ENCODE peak calls at places on chromosomes 5 and 9, in nine cellular contexts. One of them, this sample, is unnamed.

GRCh38 chr9:83198336-83198735 is 135.4 kb upstream of the RASEF start:
- DNase-seq in HT-29: no peak
- DNase-seq in PC-3: no peak
- DNase-seq in stimulated activated CD4-positive, alpha-beta T cell treated with anti-CD3 and anti-CD28 coated beads, TNF-alpha, amount 100 ng/mL, for 24 hours: no peak
- DNase-seq in Daoy: no peak
- DNase-seq in pancreas: no peak
- DNase-seq in G401: peak; percentile 15
- DNase-seq in MCF 10A: no peak
- DNase-seq in memory B cell: no peak
- DNase-seq in this sample: no peak

GRCh38 chr9:88143179-88143578 is 4.9 kb upstream of the SPATA31C2 start:
- DNase-seq in HT-29: no peak
- DNase-seq in PC-3: no peak
- DNase-seq in stimulated activated CD4-positive, alpha-beta T cell treated with anti-CD3 and anti-CD28 coated beads, TNF-alpha, amount 100 ng/mL, for 24 hours: no peak
- DNase-seq in Daoy: no peak
- DNase-seq in pancreas: no peak
- DNase-seq in G401: no peak
- DNase-seq in MCF 10A: no peak
- DNase-seq in memory B cell: no peak
- DNase-seq in this sample: no peak

GRCh38 chr5:52682492-52682891 is 105.2 kb upstream of the ITGA1 start:
- DNase-seq in HT-29: no peak
- DNase-seq in PC-3: no peak
- DNase-seq in stimulated activated CD4-positive, alpha-beta T cell treated with anti-CD3 and anti-CD28 coated beads, TNF-alpha, amount 100 ng/mL, for 24 hours: no peak
- DNase-seq in Daoy: no peak
- DNase-seq in pancreas: peak; percentile 31
- DNase-seq in G401: no peak
- DNase-seq in MCF 10A: no peak
- DNase-seq in memory B cell: no peak
- DNase-seq in this sample: no peak

GRCh38 chr5:9502435-9502834 is 43.4 kb downstream of the SEMA5A start:
- DNase-seq in HT-29: no peak
- DNase-seq in PC-3: no peak
- DNase-seq in stimulated activated CD4-positive, alpha-beta T cell treated with anti-CD3 and anti-CD28 coated beads, TNF-alpha, amount 100 ng/mL, for 24 hours: no peak
- DNase-seq in Daoy: no peak
- DNase-seq in pancreas: no peak
- DNase-seq in G401: no peak
- DNase-seq in MCF 10A: no peak
- DNase-seq in memory B cell: no peak
- DNase-seq in this sample: no peak

GRCh38 chr9:114280636-114281315 is 42.1 kb upstream of the ORM1 start:
- DNase-seq in HT-29: no peak
- DNase-seq in PC-3: no peak
- DNase-seq in stimulated activated CD4-positive, alpha-beta T cell treated with anti-CD3 and anti-CD28 coated beads, TNF-alpha, amount 100 ng/mL, for 24 hours: no peak
- DNase-seq in Daoy: peak; percentile 0
- DNase-seq in pancreas: no peak
- DNase-seq in G401: no peak
- DNase-seq in MCF 10A: no peak
- DNase-seq in memory B cell: no peak
- DNase-seq in this sample: no peak

GRCh38 chr5:5421149-5421960 is 1.1 kb upstream of the ICE1 start:
- DNase-seq in HT-29: peak; percentile 28
- DNase-seq in PC-3: no peak
- DNase-seq in stimulated activated CD4-positive, alpha-beta T cell treated with anti-CD3 and anti-CD28 coated beads, TNF-alpha, amount 100 ng/mL, for 24 hours: no peak
- DNase-seq in Daoy: no peak
- DNase-seq in pancreas: no peak
- DNase-seq in G401: no peak
- DNase-seq in MCF 10A: peak; percentile 3
- DNase-seq in memory B cell: peak; percentile 23
- DNase-seq in this sample: peak; percentile 14

GRCh38 chr9:7405924-7406604 is 393.5 kb downstream of the DMAC1 start:
- DNase-seq in HT-29: no peak
- DNase-seq in PC-3: no peak
- DNase-seq in stimulated activated CD4-positive, alpha-beta T cell treated with anti-CD3 and anti-CD28 coated beads, TNF-alpha, amount 100 ng/mL, for 24 hours: no peak
- DNase-seq in Daoy: no peak
- DNase-seq in pancreas: no peak
- DNase-seq in G401: no peak
- DNase-seq in MCF 10A: no peak
- DNase-seq in memory B cell: no peak
- DNase-seq in this sample: no peak

GRCh38 chr9:98610711-98611110 is 98.0 kb downstream of the GABBR2 start:
- DNase-seq in HT-29: no peak
- DNase-seq in PC-3: no peak
- DNase-seq in stimulated activated CD4-positive, alpha-beta T cell treated with anti-CD3 and anti-CD28 coated beads, TNF-alpha, amount 100 ng/mL, for 24 hours: no peak
- DNase-seq in Daoy: no peak
- DNase-seq in pancreas: no peak
- DNase-seq in G401: no peak
- DNase-seq in MCF 10A: peak; percentile 23
- DNase-seq in memory B cell: no peak
- DNase-seq in this sample: no peak

GRCh38 chr5:127909078-127909477 is 174.5 kb upstream of the SLC12A2 start:
- DNase-seq in HT-29: peak; percentile 67
- DNase-seq in PC-3: peak; percentile 78
- DNase-seq in stimulated activated CD4-positive, alpha-beta T cell treated with anti-CD3 and anti-CD28 coated beads, TNF-alpha, amount 100 ng/mL, for 24 hours: no peak
- DNase-seq in Daoy: peak; percentile 46
- DNase-seq in pancreas: no peak
- DNase-seq in G401: peak; percentile 38
- DNase-seq in MCF 10A: peak; percentile 84
- DNase-seq in memory B cell: no peak
- DNase-seq in this sample: peak; percentile 64

GRCh38 chr5:71587709-71588532 is 781 bp downstream of the MCCC2 start:
- DNase-seq in HT-29: no peak
- DNase-seq in PC-3: peak; percentile 1
- DNase-seq in stimulated activated CD4-positive, alpha-beta T cell treated with anti-CD3 and anti-CD28 coated beads, TNF-alpha, amount 100 ng/mL, for 24 hours: no peak
- DNase-seq in Daoy: no peak
- DNase-seq in pancreas: no peak
- DNase-seq in G401: no peak
- DNase-seq in MCF 10A: no peak
- DNase-seq in memory B cell: no peak
- DNase-seq in this sample: peak; percentile 31

GRCh38 chr5:112420111-112420864 is 1.2 kb upstream of the EPB41L4A start:
- DNase-seq in HT-29: peak; percentile 68
- DNase-seq in PC-3: peak; percentile 59
- DNase-seq in stimulated activated CD4-positive, alpha-beta T cell treated with anti-CD3 and anti-CD28 coated beads, TNF-alpha, amount 100 ng/mL, for 24 hours: no peak
- DNase-seq in Daoy: peak; percentile 88
- DNase-seq in pancreas: peak; percentile 93
- DNase-seq in G401: peak; percentile 11
- DNase-seq in MCF 10A: peak; percentile 70
- DNase-seq in memory B cell: peak; percentile 65
- DNase-seq in this sample: no peak

GRCh38 chr5:14153932-14154646 is 10.9 kb downstream of the TRIO start:
- DNase-seq in HT-29: peak; percentile 53
- DNase-seq in PC-3: peak; percentile 79
- DNase-seq in stimulated activated CD4-positive, alpha-beta T cell treated with anti-CD3 and anti-CD28 coated beads, TNF-alpha, amount 100 ng/mL, for 24 hours: no peak
- DNase-seq in Daoy: peak; percentile 88
- DNase-seq in pancreas: no peak
- DNase-seq in G401: peak; percentile 40
- DNase-seq in MCF 10A: peak; percentile 75
- DNase-seq in memory B cell: no peak
- DNase-seq in this sample: no peak

GRCh38 chr9:110531776-110532175 is 47.8 kb downstream of the SVEP1 start:
- DNase-seq in HT-29: no peak
- DNase-seq in PC-3: no peak
- DNase-seq in stimulated activated CD4-positive, alpha-beta T cell treated with anti-CD3 and anti-CD28 coated beads, TNF-alpha, amount 100 ng/mL, for 24 hours: no peak
- DNase-seq in Daoy: peak; percentile 11
- DNase-seq in pancreas: no peak
- DNase-seq in G401: peak; percentile 99
- DNase-seq in MCF 10A: no peak
- DNase-seq in memory B cell: no peak
- DNase-seq in this sample: no peak

GRCh38 chr5:165185726-165186125 is 1680.3 kb downstream of the MAT2B start:
- DNase-seq in HT-29: no peak
- DNase-seq in PC-3: no peak
- DNase-seq in stimulated activated CD4-positive, alpha-beta T cell treated with anti-CD3 and anti-CD28 coated beads, TNF-alpha, amount 100 ng/mL, for 24 hours: no peak
- DNase-seq in Daoy: no peak
- DNase-seq in pancreas: no peak
- DNase-seq in G401: no peak
- DNase-seq in MCF 10A: no peak
- DNase-seq in memory B cell: no peak
- DNase-seq in this sample: no peak

GRCh38 chr9:6410653-6411052 is 2.3 kb upstream of the UHRF2 start:
- DNase-seq in HT-29: no peak
- DNase-seq in PC-3: no peak
- DNase-seq in stimulated activated CD4-positive, alpha-beta T cell treated with anti-CD3 and anti-CD28 coated beads, TNF-alpha, amount 100 ng/mL, for 24 hours: no peak
- DNase-seq in Daoy: no peak
- DNase-seq in pancreas: no peak
- DNase-seq in G401: no peak
- DNase-seq in MCF 10A: no peak
- DNase-seq in memory B cell: no peak
- DNase-seq in this sample: no peak

GRCh38 chr5:64015824-64016223 is 53.6 kb upstream of the HTR1A start:
- DNase-seq in HT-29: peak; percentile 1
- DNase-seq in PC-3: no peak
- DNase-seq in stimulated activated CD4-positive, alpha-beta T cell treated with anti-CD3 and anti-CD28 coated beads, TNF-alpha, amount 100 ng/mL, for 24 hours: no peak
- DNase-seq in Daoy: no peak
- DNase-seq in pancreas: no peak
- DNase-seq in G401: no peak
- DNase-seq in MCF 10A: no peak
- DNase-seq in memory B cell: no peak
- DNase-seq in this sample: no peak

GRCh38 chr5:77428033-77428432 is 64.1 kb downstream of the WDR41 start:
- DNase-seq in HT-29: no peak
- DNase-seq in PC-3: no peak
- DNase-seq in stimulated activated CD4-positive, alpha-beta T cell treated with anti-CD3 and anti-CD28 coated beads, TNF-alpha, amount 100 ng/mL, for 24 hours: no peak
- DNase-seq in Daoy: no peak
- DNase-seq in pancreas: no peak
- DNase-seq in G401: no peak
- DNase-seq in MCF 10A: no peak
- DNase-seq in memory B cell: no peak
- DNase-seq in this sample: no peak

GRCh38 chr5:131932235-131932634 is 13.2 kb downstream of the MEIKIN start:
- DNase-seq in HT-29: no peak
- DNase-seq in PC-3: no peak
- DNase-seq in stimulated activated CD4-positive, alpha-beta T cell treated with anti-CD3 and anti-CD28 coated beads, TNF-alpha, amount 100 ng/mL, for 24 hours: no peak
- DNase-seq in Daoy: no peak
- DNase-seq in pancreas: no peak
- DNase-seq in G401: no peak
- DNase-seq in MCF 10A: no peak
- DNase-seq in memory B cell: no peak
- DNase-seq in this sample: no peak

GRCh38 chr9:130805510-130806387 is 29.3 kb upstream of the ABL1 start:
- DNase-seq in HT-29: no peak
- DNase-seq in PC-3: no peak
- DNase-seq in stimulated activated CD4-positive, alpha-beta T cell treated with anti-CD3 and anti-CD28 coated beads, TNF-alpha, amount 100 ng/mL, for 24 hours: no peak
- DNase-seq in Daoy: no peak
- DNase-seq in pancreas: no peak
- DNase-seq in G401: no peak
- DNase-seq in MCF 10A: no peak
- DNase-seq in memory B cell: no peak
- DNase-seq in this sample: no peak

GRCh38 chr5:154111214-154111613 is 72.4 kb downstream of the MFAP3 start:
- DNase-seq in HT-29: no peak
- DNase-seq in PC-3: no peak
- DNase-seq in stimulated activated CD4-positive, alpha-beta T cell treated with anti-CD3 and anti-CD28 coated beads, TNF-alpha, amount 100 ng/mL, for 24 hours: no peak
- DNase-seq in Daoy: no peak
- DNase-seq in pancreas: no peak
- DNase-seq in G401: no peak
- DNase-seq in MCF 10A: no peak
- DNase-seq in memory B cell: no peak
- DNase-seq in this sample: no peak

GRCh38 chr5:170291324-170291847 is 6.2 kb downstream of the LCP2 start:
- DNase-seq in HT-29: no peak
- DNase-seq in PC-3: no peak
- DNase-seq in stimulated activated CD4-positive, alpha-beta T cell treated with anti-CD3 and anti-CD28 coated beads, TNF-alpha, amount 100 ng/mL, for 24 hours: no peak
- DNase-seq in Daoy: no peak
- DNase-seq in pancreas: no peak
- DNase-seq in G401: no peak
- DNase-seq in MCF 10A: no peak
- DNase-seq in memory B cell: no peak
- DNase-seq in this sample: no peak

GRCh38 chr9:107039546-107039945 is 176.6 kb downstream of the ZNF462 start:
- DNase-seq in HT-29: no peak
- DNase-seq in PC-3: no peak
- DNase-seq in stimulated activated CD4-positive, alpha-beta T cell treated with anti-CD3 and anti-CD28 coated beads, TNF-alpha, amount 100 ng/mL, for 24 hours: no peak
- DNase-seq in Daoy: peak; percentile 92
- DNase-seq in pancreas: no peak
- DNase-seq in G401: no peak
- DNase-seq in MCF 10A: peak; percentile 47
- DNase-seq in memory B cell: no peak
- DNase-seq in this sample: no peak

GRCh38 chr5:121500262-121500792 is 351.4 kb upstream of the FTMT start:
- DNase-seq in HT-29: no peak
- DNase-seq in PC-3: no peak
- DNase-seq in stimulated activated CD4-positive, alpha-beta T cell treated with anti-CD3 and anti-CD28 coated beads, TNF-alpha, amount 100 ng/mL, for 24 hours: no peak
- DNase-seq in Daoy: no peak
- DNase-seq in pancreas: no peak
- DNase-seq in G401: no peak
- DNase-seq in MCF 10A: no peak
- DNase-seq in memory B cell: no peak
- DNase-seq in this sample: no peak

GRCh38 chr5:177609076-177610059 is 9.4 kb downstream of the B4GALT7 start:
- DNase-seq in HT-29: no peak
- DNase-seq in PC-3: no peak
- DNase-seq in stimulated activated CD4-positive, alpha-beta T cell treated with anti-CD3 and anti-CD28 coated beads, TNF-alpha, amount 100 ng/mL, for 24 hours: no peak
- DNase-seq in Daoy: no peak
- DNase-seq in pancreas: peak; percentile 71
- DNase-seq in G401: no peak
- DNase-seq in MCF 10A: no peak
- DNase-seq in memory B cell: no peak
- DNase-seq in this sample: no peak

GRCh38 chr5:142826741-142827492 is 56.7 kb downstream of the ARHGAP26 start:
- DNase-seq in HT-29: peak; percentile 72
- DNase-seq in PC-3: peak; percentile 88
- DNase-seq in stimulated activated CD4-positive, alpha-beta T cell treated with anti-CD3 and anti-CD28 coated beads, TNF-alpha, amount 100 ng/mL, for 24 hours: no peak
- DNase-seq in Daoy: peak; percentile 95
- DNase-seq in pancreas: no peak
- DNase-seq in G401: no peak
- DNase-seq in MCF 10A: peak; percentile 83
- DNase-seq in memory B cell: no peak
- DNase-seq in this sample: peak; percentile 38

GRCh38 chr5:178113841-178114324 is 551 bp downstream of the N4BP3 start:
- DNase-seq in HT-29: no peak
- DNase-seq in PC-3: no peak
- DNase-seq in stimulated activated CD4-positive, alpha-beta T cell treated with anti-CD3 and anti-CD28 coated beads, TNF-alpha, amount 100 ng/mL, for 24 hours: no peak
- DNase-seq in Daoy: peak; percentile 35
- DNase-seq in pancreas: no peak
- DNase-seq in G401: no peak
- DNase-seq in MCF 10A: no peak
- DNase-seq in memory B cell: peak; percentile 48
- DNase-seq in this sample: no peak

GRCh38 chr5:98314262-98314661 is 459.2 kb upstream of the RGMB start:
- DNase-seq in HT-29: no peak
- DNase-seq in PC-3: peak; percentile 91
- DNase-seq in stimulated activated CD4-positive, alpha-beta T cell treated with anti-CD3 and anti-CD28 coated beads, TNF-alpha, amount 100 ng/mL, for 24 hours: no peak
- DNase-seq in Daoy: peak; percentile 68
- DNase-seq in pancreas: no peak
- DNase-seq in G401: no peak
- DNase-seq in MCF 10A: peak; percentile 29
- DNase-seq in memory B cell: no peak
- DNase-seq in this sample: peak; percentile 100

GRCh38 chr5:76165029-76165428 is 81.8 kb downstream of the SV2C start:
- DNase-seq in HT-29: no peak
- DNase-seq in PC-3: no peak
- DNase-seq in stimulated activated CD4-positive, alpha-beta T cell treated with anti-CD3 and anti-CD28 coated beads, TNF-alpha, amount 100 ng/mL, for 24 hours: no peak
- DNase-seq in Daoy: no peak
- DNase-seq in pancreas: no peak
- DNase-seq in G401: no peak
- DNase-seq in MCF 10A: no peak
- DNase-seq in memory B cell: no peak
- DNase-seq in this sample: no peak

GRCh38 chr9:36136894-36137391 is 410 bp downstream of the GLIPR2 start:
- DNase-seq in HT-29: no peak
- DNase-seq in PC-3: no peak
- DNase-seq in stimulated activated CD4-positive, alpha-beta T cell treated with anti-CD3 and anti-CD28 coated beads, TNF-alpha, amount 100 ng/mL, for 24 hours: no peak
- DNase-seq in Daoy: peak; percentile 26
- DNase-seq in pancreas: peak; percentile 65
- DNase-seq in G401: peak; percentile 37
- DNase-seq in MCF 10A: no peak
- DNase-seq in memory B cell: no peak
- DNase-seq in this sample: no peak

GRCh38 chr5:102222772-102223171 is 73.3 kb downstream of the SLCO4C1 start:
- DNase-seq in HT-29: peak; percentile 22
- DNase-seq in PC-3: peak; percentile 25
- DNase-seq in stimulated activated CD4-positive, alpha-beta T cell treated with anti-CD3 and anti-CD28 coated beads, TNF-alpha, amount 100 ng/mL, for 24 hours: no peak
- DNase-seq in Daoy: no peak
- DNase-seq in pancreas: no peak
- DNase-seq in G401: no peak
- DNase-seq in MCF 10A: no peak
- DNase-seq in memory B cell: no peak
- DNase-seq in this sample: no peak

GRCh38 chr5:52148679-52149078 is 639.0 kb upstream of the ITGA1 start:
- DNase-seq in HT-29: no peak
- DNase-seq in PC-3: no peak
- DNase-seq in stimulated activated CD4-positive, alpha-beta T cell treated with anti-CD3 and anti-CD28 coated beads, TNF-alpha, amount 100 ng/mL, for 24 hours: no peak
- DNase-seq in Daoy: no peak
- DNase-seq in pancreas: no peak
- DNase-seq in G401: no peak
- DNase-seq in MCF 10A: no peak
- DNase-seq in memory B cell: no peak
- DNase-seq in this sample: no peak